ENCODE peak calls at places on chromosomes 3 and 15, in eight cellular contexts. D is germinal center, R is AG09319, A is substantia nigra, T is NB4, N is heart left ventricle, U is hippocampal formation, C is fibroblast of mammary gland. W is an unnamed sample.

GRCh38 chr3:61277411-61277810 is 26.2 kb upstream of the FHIT start:
- DNase-seq in C (no peak), N (no peak), R (no peak), D (no peak), U (no peak), T (no peak), A (no peak), W (no peak)

GRCh38 chr15:44729394-44729913 is 6.9 kb upstream of the TRIM69 start:
- DNase-seq in N (peak), A (peak), U (peak), R (no peak), T (peak), D (peak), C (peak), W (peak)

GRCh38 chr15:35123743-35124142 is 38.6 kb upstream of the NANOGP8 start:
- DNase-seq in A (no peak), T (no peak), C (no peak), D (no peak), U (no peak), R (no peak), N (no peak), W (peak)

GRCh38 chr3:190883973-190884832 is 21.7 kb upstream of the GMNC start:
- DNase-seq in N (no peak), U (peak), T (peak), R (peak), A (peak), D (peak), C (peak), W (peak)

GRCh38 chr3:126858887-126859286 is 124.0 kb upstream of the PLXNA1 start:
- DNase-seq in D (no peak), R (no peak), N (no peak), C (peak), A (no peak), T (peak), U (peak), W (peak)

GRCh38 chr3:169953462-169954141 is 13.0 kb upstream of the SEC62 start:
- DNase-seq in T (peak), C (no peak), U (no peak), D (no peak), N (no peak), R (no peak), A (no peak), W (no peak)

GRCh38 chr15:41115652-41116115 is 396 bp downstream of the INO80 start:
- DNase-seq in U (no peak), A (peak), C (peak), N (peak), R (peak), D (no peak), T (peak), W (peak)

GRCh38 chr3:187750041-187750512 is 4.8 kb upstream of the BCL6 start:
- DNase-seq in R (no peak), D (no peak), C (no peak), A (peak), U (no peak), N (peak), T (no peak), W (peak)

GRCh38 chr15:43775411-43775965 is 1.3 kb downstream of the ELL3 start:
- DNase-seq in R (no peak), T (peak), A (no peak), U (no peak), C (peak), N (peak), D (no peak), W (peak)

W was measured in fibroblast of villous mesenchyme.